ENCODE peak calls at places on chromosomes 13 and 19, in ten cellular contexts. G is fibroblast of lung, E is left ventricle myocardium inferior, P is psoas muscle, M is pancreas, L is adrenal gland, W is stomach, B is thoracic aorta, I is heart right ventricle, N is astrocyte. R is an unnamed sample.
A peak's percentile ranks its signal among the peaks of the same experiment; 100 is the strongest.

GRCh38 chr19:518292-519231 is 11.3 kb downstream of the TPGS1 start:
- DNase-seq in G (no peak), E (no peak), P (peak; percentile 23), M (no peak), L (no peak), W (no peak), B (no peak), I (no peak), N (no peak), R (no peak)

GRCh38 chr13:45055198-45055901 is 65.0 kb upstream of the GTF2F2 start:
- DNase-seq in G (peak; percentile 97), E (no peak), P (no peak), M (no peak), L (no peak), W (no peak), B (no peak), I (no peak), N (peak; percentile 96), R (peak; percentile 82)

GRCh38 chr13:92838786-92839185 is 387.8 kb upstream of the GPC6 start:
- DNase-seq in G (peak; percentile 98), E (no peak), P (no peak), M (no peak), L (no peak), W (no peak), B (no peak), I (no peak), N (peak; percentile 98), R (peak; percentile 77)

GRCh38 chr13:35512271-35512920 is 35.9 kb upstream of the MAB21L1 start:
- DNase-seq in G (peak; percentile 99), E (no peak), P (no peak), M (no peak), L (peak; percentile 45), W (no peak), B (no peak), I (no peak), N (peak; percentile 99), R (peak; percentile 84)

GRCh38 chr13:33968520-33969507 is 150.9 kb downstream of the RFC3 start:
- DNase-seq in G (no peak), E (no peak), P (no peak), M (no peak), L (no peak), W (no peak), B (no peak), I (no peak), N (no peak), R (no peak)

GRCh38 chr19:30255783-30256509 is 116.2 kb upstream of the ZNF536 start:
- DNase-seq in G (no peak), E (no peak), P (no peak), M (no peak), L (no peak), W (no peak), B (no peak), I (no peak), N (no peak), R (no peak)

GRCh38 chr13:34942732-34943674 is 933 bp downstream of the NBEA start:
- DNase-seq in G (no peak), E (peak; percentile 24), P (peak; percentile 18), M (peak; percentile 76), L (peak; percentile 30), W (peak; percentile 44), B (no peak), I (peak; percentile 26), N (no peak), R (no peak)

GRCh38 chr19:6273701-6274601 is 5.8 kb downstream of the MLLT1 start:
- DNase-seq in G (peak; percentile 91), E (peak; percentile 84), P (peak; percentile 90), M (peak; percentile 75), L (peak; percentile 95), W (peak; percentile 83), B (peak; percentile 90), I (peak; percentile 80), N (peak; percentile 88), R (peak; percentile 63)

GRCh38 chr19:18995804-18996241 is 37.5 kb downstream of the SUGP2 start:
- DNase-seq in G (peak; percentile 93), E (peak; percentile 64), P (peak; percentile 35), M (no peak), L (peak; percentile 82), W (peak; percentile 35), B (no peak), I (peak; percentile 33), N (peak; percentile 89), R (peak; percentile 26)

GRCh38 chr13:100506600-100507422 is 81.8 kb downstream of the GGACT start:
- DNase-seq in G (no peak), E (no peak), P (no peak), M (no peak), L (no peak), W (no peak), B (no peak), I (no peak), N (no peak), R (no peak)

GRCh38 chr19:54063350-54064078 is at the start of gene VSTM1:
- DNase-seq in G (no peak), E (no peak), P (no peak), M (no peak), L (no peak), W (no peak), B (no peak), I (no peak), N (no peak), R (no peak)

GRCh38 chr19:54073829-54074228 is 7.3 kb downstream of the TARM1 start:
- DNase-seq in G (no peak), E (no peak), P (no peak), M (no peak), L (no peak), W (no peak), B (no peak), I (no peak), N (no peak), R (no peak)

GRCh38 chr19:54074851-54075250 is 6.3 kb downstream of the TARM1 start:
- DNase-seq in G (no peak), E (no peak), P (no peak), M (no peak), L (no peak), W (no peak), B (no peak), I (no peak), N (no peak), R (no peak)

GRCh38 chr19:54069482-54069881 is 5.8 kb upstream of the VSTM1 start:
- DNase-seq in G (no peak), E (no peak), P (no peak), M (no peak), L (no peak), W (no peak), B (no peak), I (no peak), N (no peak), R (no peak)
- H3K4me1 ChIP-seq in G (no peaks in the 10 kb centered on the region), E (no peaks in the 10 kb centered on the region), P (no peaks in the 10 kb centered on the region), M (no peaks in the 10 kb centered on the region), L (no peaks in the 10 kb centered on the region), W (no peaks in the 10 kb centered on the region), B (no peaks in the 10 kb centered on the region), I (no peaks in the 10 kb centered on the region), N (no peaks in the 10 kb centered on the region), R (no peaks in the 10 kb centered on the region)

DNA sequence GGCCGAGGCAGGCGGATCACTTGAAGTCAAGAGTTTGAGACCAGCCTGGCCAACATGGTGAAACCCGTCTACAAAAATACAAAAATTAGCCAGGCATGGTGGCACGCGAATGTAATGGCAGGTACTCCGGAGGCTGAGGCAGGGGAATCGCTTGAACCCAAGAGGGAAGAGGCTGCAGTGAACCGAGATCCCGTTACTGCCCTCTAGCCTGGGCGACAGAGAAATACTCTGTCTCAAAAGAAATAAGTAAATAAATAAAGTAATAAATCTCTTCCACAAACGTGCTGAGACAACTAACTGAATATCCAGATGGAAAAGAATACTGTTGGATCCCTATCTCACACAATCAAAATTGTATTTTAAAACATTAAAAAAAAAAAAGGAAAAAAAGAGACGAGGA is 807 bp upstream of the ZNF813 start:
- DNase-seq in G (no peak), E (no peak), P (no peak), M (no peak), L (no peak), W (no peak), B (no peak), I (no peak), N (no peak), R (no peak)
- TF ChIP-seq CTCF in G (no peak), E (no peak), P (no peak), M (no peak), L (no peak), W (no peak), B (no peak), I (no peak), N (no peak), R (no peak)

GRCh38 chr19:58355891-58356235 is 2.6 kb upstream of the A1BG start:
- DNase-seq in G (no peak), E (no peak), P (no peak), M (no peak), L (no peak), W (no peak), B (no peak), I (no peak), N (no peak), R (no peak)
- H3K27me3 ChIP-seq in G (no peaks in the 10 kb centered on the region), E (peaks cover 75% of the 10 kb centered on the region), P (peaks cover 16% of the 10 kb centered on the region), M (no peaks in the 10 kb centered on the region), L (peaks cover 28% of the 10 kb centered on the region), W (peaks cover 73% of the 10 kb centered on the region), B (no peaks in the 10 kb centered on the region), I (peaks cover 6% of the 10 kb centered on the region), N (no peaks in the 10 kb centered on the region), R (peaks cover 24% of the 10 kb centered on the region)

GRCh38 chr19:14116525-14116917 is 1.0 kb downstream of the PRKACA start:
- DNase-seq in G (no peak), E (no peak), P (no peak), M (no peak), L (no peak), W (no peak), B (no peak), I (no peak), N (no peak), R (no peak)
- H3K4me1 ChIP-seq in G (peaks cover 30% of the 10 kb centered on the region), E (peaks cover 82% of the 10 kb centered on the region), P (peaks cover 66% of the 10 kb centered on the region), M (peaks cover 25% of the 10 kb centered on the region), L (peaks cover 75% of the 10 kb centered on the region), W (peaks cover 79% of the 10 kb centered on the region), B (peaks cover 67% of the 10 kb centered on the region), I (peaks cover 66% of the 10 kb centered on the region), N (peaks cover 33% of the 10 kb centered on the region), R (no peaks in the 10 kb centered on the region)